ENCODE peak calls at places on chromosomes 16 and 17, in six cellular contexts. One of them, this sample, is unnamed.

GRCh38 chr17:20996724-20997615 is 45.8 kb downstream of the USP22 start:
- DNase-seq in HTR-8/SVneo: no peak
- DNase-seq in NCI-H2171 treated with DMSO at 0.1 percent for 48 hours: no peak
- DNase-seq in GM03348: no peak
- DNase-seq in stimulated activated naive CD4-positive, alpha-beta T cell: no peak
- DNase-seq in RWPE2: no peak
- DNase-seq in this sample: no peak

GRCh38 chr17:29760771-29761682 is 138.3 kb upstream of the CORO6 start:
- DNase-seq in stimulated activated naive CD4-positive, alpha-beta T cell: peak; percentile 92
- DNase-seq in HTR-8/SVneo: peak; percentile 83
- DNase-seq in NCI-H2171 treated with DMSO at 0.1 percent for 48 hours: peak; percentile 67
- DNase-seq in GM03348: peak; percentile 98
- DNase-seq in RWPE2: peak; percentile 85
- DNase-seq in this sample: peak; percentile 76

GRCh38 chr17:48483004-48483403 is 47.8 kb downstream of the HOXB1 start:
- DNase-seq in NCI-H2171 treated with DMSO at 0.1 percent for 48 hours: no peak
- DNase-seq in HTR-8/SVneo: peak; percentile 48
- DNase-seq in stimulated activated naive CD4-positive, alpha-beta T cell: no peak
- DNase-seq in RWPE2: no peak
- DNase-seq in GM03348: peak; percentile 62
- DNase-seq in this sample: no peak

GRCh38 chr16:80058236-80058635 is 457.7 kb upstream of the MAF start:
- DNase-seq in stimulated activated naive CD4-positive, alpha-beta T cell: no peak
- DNase-seq in NCI-H2171 treated with DMSO at 0.1 percent for 48 hours: no peak
- DNase-seq in RWPE2: no peak
- DNase-seq in HTR-8/SVneo: no peak
- DNase-seq in GM03348: peak; percentile 25
- DNase-seq in this sample: no peak

GRCh38 chr16:87326151-87326571 is 9.0 kb upstream of the C16orf95 start:
- DNase-seq in NCI-H2171 treated with DMSO at 0.1 percent for 48 hours: no peak
- DNase-seq in stimulated activated naive CD4-positive, alpha-beta T cell: no peak
- DNase-seq in HTR-8/SVneo: no peak
- DNase-seq in GM03348: no peak
- DNase-seq in RWPE2: peak; percentile 54
- DNase-seq in this sample: no peak

GRCh38 chr17:16569358-16569712 is 331 bp upstream of the ZNF287 start:
- DNase-seq in RWPE2: no peak
- DNase-seq in NCI-H2171 treated with DMSO at 0.1 percent for 48 hours: no peak
- DNase-seq in HTR-8/SVneo: no peak
- DNase-seq in stimulated activated naive CD4-positive, alpha-beta T cell: no peak
- DNase-seq in GM03348: no peak
- DNase-seq in this sample: no peak

GRCh38 chr17:72387487-72387886 is 266.7 kb downstream of the SOX9 start:
- DNase-seq in GM03348: peak; percentile 80
- DNase-seq in stimulated activated naive CD4-positive, alpha-beta T cell: no peak
- DNase-seq in HTR-8/SVneo: peak; percentile 88
- DNase-seq in NCI-H2171 treated with DMSO at 0.1 percent for 48 hours: no peak
- DNase-seq in RWPE2: no peak
- DNase-seq in this sample: no peak

GRCh38 chr17:81402530-81402941 is 7.3 kb downstream of the BAHCC1 start:
- DNase-seq in HTR-8/SVneo: no peak
- DNase-seq in GM03348: no peak
- DNase-seq in stimulated activated naive CD4-positive, alpha-beta T cell: no peak
- DNase-seq in RWPE2: no peak
- DNase-seq in NCI-H2171 treated with DMSO at 0.1 percent for 48 hours: no peak
- DNase-seq in this sample: no peak

GRCh38 chr17:18026408-18026776 is 12.6 kb downstream of the ATPAF2 start:
- DNase-seq in stimulated activated naive CD4-positive, alpha-beta T cell: no peak
- DNase-seq in RWPE2: no peak
- DNase-seq in GM03348: peak; percentile 55
- DNase-seq in NCI-H2171 treated with DMSO at 0.1 percent for 48 hours: peak; percentile 66
- DNase-seq in HTR-8/SVneo: no peak
- DNase-seq in this sample: no peak

GRCh38 chr16:56874800-56875199 is 9.8 kb downstream of the SLC12A3 start:
- DNase-seq in GM03348: no peak
- DNase-seq in HTR-8/SVneo: no peak
- DNase-seq in RWPE2: no peak
- DNase-seq in NCI-H2171 treated with DMSO at 0.1 percent for 48 hours: peak; percentile 10
- DNase-seq in stimulated activated naive CD4-positive, alpha-beta T cell: no peak
- DNase-seq in this sample: no peak

GRCh38 chr17:83131268-83132011 is 52.0 kb downstream of the METRNL start:
- DNase-seq in GM03348: no peak
- DNase-seq in RWPE2: no peak
- DNase-seq in HTR-8/SVneo: no peak
- DNase-seq in NCI-H2171 treated with DMSO at 0.1 percent for 48 hours: no peak
- DNase-seq in stimulated activated naive CD4-positive, alpha-beta T cell: no peak
- DNase-seq in this sample: no peak

GRCh38 chr17:19897901-19898300 is 30.2 kb upstream of the ULK2 start:
- DNase-seq in GM03348: peak; percentile 51
- DNase-seq in RWPE2: no peak
- DNase-seq in NCI-H2171 treated with DMSO at 0.1 percent for 48 hours: no peak
- DNase-seq in stimulated activated naive CD4-positive, alpha-beta T cell: no peak
- DNase-seq in HTR-8/SVneo: peak; percentile 68
- DNase-seq in this sample: no peak

GRCh38 chr17:57537524-57538410 is 207.3 kb downstream of the CCDC182 start:
- DNase-seq in NCI-H2171 treated with DMSO at 0.1 percent for 48 hours: no peak
- DNase-seq in HTR-8/SVneo: no peak
- DNase-seq in stimulated activated naive CD4-positive, alpha-beta T cell: no peak
- DNase-seq in GM03348: no peak
- DNase-seq in RWPE2: no peak
- DNase-seq in this sample: no peak

GRCh38 chr16:87842209-87842869 is 27.0 kb downstream of the SLC7A5 start:
- DNase-seq in HTR-8/SVneo: no peak
- DNase-seq in stimulated activated naive CD4-positive, alpha-beta T cell: peak; percentile 72
- DNase-seq in NCI-H2171 treated with DMSO at 0.1 percent for 48 hours: no peak
- DNase-seq in RWPE2: no peak
- DNase-seq in GM03348: no peak
- DNase-seq in this sample: no peak

GRCh38 chr16:69190046-69190588 is 3.2 kb downstream of the SNTB2 start:
- DNase-seq in stimulated activated naive CD4-positive, alpha-beta T cell: no peak
- DNase-seq in GM03348: no peak
- DNase-seq in RWPE2: no peak
- DNase-seq in HTR-8/SVneo: no peak
- DNase-seq in NCI-H2171 treated with DMSO at 0.1 percent for 48 hours: no peak
- DNase-seq in this sample: no peak